ENCODE peak calls at places on chromosome 2, in six cellular contexts. W, M, N, G, V and Y are unnamed samples.

GRCh38 chr2:157559890-157560289 is 68.8 kb downstream of the ACVR1C start:
- DNase-seq in W (no peak), M (no peak), N (no peak), G (no peak), V (no peak), Y (no peak)

GRCh38 chr2:8090748-8091700 is 590.8 kb upstream of the ID2 start:
- DNase-seq in W (peak; percentile 18), M (no peak), N (peak; percentile 59), G (peak; percentile 77), V (peak; percentile 13), Y (no peak)

GRCh38 chr2:173132531-173132930 is 56.9 kb downstream of the MAP3K20 start:
- DNase-seq in W (no peak), M (no peak), N (no peak), G (no peak), V (no peak), Y (no peak)

GRCh38 chr2:37654419-37654818 is 17.0 kb downstream of the CDC42EP3 start:
- DNase-seq in W (no peak), M (no peak), N (no peak), G (no peak), V (no peak), Y (no peak)

GRCh38 chr2:83081835-83082522 is 1377.1 kb downstream of the SUCLG1 start:
- DNase-seq in W (no peak), M (no peak), N (no peak), G (peak; percentile 12), V (peak; percentile 83), Y (no peak)

GRCh38 chr2:224442092-224442999 is 40.4 kb upstream of the FAM124B start:
- DNase-seq in W (no peak), M (no peak), N (peak; percentile 45), G (peak; percentile 33), V (no peak), Y (no peak)

GRCh38 chr2:263774-264492 is at the start of gene SH3YL1:
- DNase-seq in W (no peak), M (peak; percentile 62), N (peak; percentile 87), G (peak; percentile 35), V (peak; percentile 8), Y (peak; percentile 62)

GRCh38 chr2:64104944-64105343 is 39.3 kb downstream of the PELI1 start:
- DNase-seq in W (no peak), M (no peak), N (no peak), G (no peak), V (no peak), Y (no peak)

GRCh38 chr2:198499539-198499938 is 695.1 kb downstream of the PLCL1 start:
- DNase-seq in W (no peak), M (no peak), N (no peak), G (no peak), V (no peak), Y (no peak)

GRCh38 chr2:33806041-33806440 is 206.9 kb upstream of the FAM98A start:
- DNase-seq in W (no peak), M (no peak), N (no peak), G (no peak), V (no peak), Y (no peak)

GRCh38 chr2:160920791-160921303 is 239.4 kb upstream of the TANK start:
- DNase-seq in W (no peak), M (no peak), N (no peak), G (peak; percentile 81), V (no peak), Y (no peak)

GRCh38 chr2:158953926-158954763 is 14.3 kb upstream of the TANC1 start:
- DNase-seq in W (peak; percentile 69), M (no peak), N (peak; percentile 89), G (peak; percentile 53), V (peak; percentile 78), Y (no peak)

GRCh38 chr2:111640480-111640879 is 243.5 kb downstream of the ANAPC1 start:
- DNase-seq in W (no peak), M (no peak), N (no peak), G (no peak), V (peak; percentile 73), Y (no peak)

GRCh38 chr2:238306680-238306998 is 13.7 kb upstream of the TRAF3IP1 start:
- DNase-seq in W (no peak), M (no peak), N (no peak), G (no peak), V (no peak), Y (no peak)

GRCh38 chr2:236887519-236887918 is 198.2 kb upstream of the COPS8 start:
- DNase-seq in W (no peak), M (no peak), N (no peak), G (peak; percentile 30), V (no peak), Y (no peak)